ENCODE peak calls at places on chromosomes 7 and 10, in five cellular contexts. One of them, this sample, is unnamed.

GRCh38 chr10:3526721-3527120 is 258.3 kb downstream of the KLF6 start:
- DNase-seq in epithelial cell of esophagus: no peak
- DNase-seq in EL: peak
- DNase-seq in mesothelial cell of epicardium: no peak
- DNase-seq in activated T-cell treated with anti-CD3 and anti-CD28 coated beads, Interleukin-2, amount 50 U/mL, for 72 hours: no peak
- DNase-seq in this sample: no peak

GRCh38 chr10:77872151-77872946 is 54.2 kb downstream of the DLG5 start:
- DNase-seq in activated T-cell treated with anti-CD3 and anti-CD28 coated beads, Interleukin-2, amount 50 U/mL, for 72 hours: no peak
- DNase-seq in epithelial cell of esophagus: no peak
- DNase-seq in mesothelial cell of epicardium: no peak
- DNase-seq in EL: no peak
- DNase-seq in this sample: no peak

GRCh38 chr7:9502269-9502668 is 1068.9 kb downstream of the NXPH1 start:
- DNase-seq in mesothelial cell of epicardium: no peak
- DNase-seq in activated T-cell treated with anti-CD3 and anti-CD28 coated beads, Interleukin-2, amount 50 U/mL, for 72 hours: no peak
- DNase-seq in epithelial cell of esophagus: no peak
- DNase-seq in EL: no peak
- DNase-seq in this sample: no peak

GRCh38 chr10:97180367-97180763 is 5.4 kb downstream of the SLIT1 start:
- DNase-seq in activated T-cell treated with anti-CD3 and anti-CD28 coated beads, Interleukin-2, amount 50 U/mL, for 72 hours: no peak
- DNase-seq in mesothelial cell of epicardium: no peak
- DNase-seq in epithelial cell of esophagus: no peak
- DNase-seq in EL: no peak
- DNase-seq in this sample: no peak

GRCh38 chr7:151518781-151519044 is 982 bp downstream of the RHEB start:
- DNase-seq in mesothelial cell of epicardium: no peak
- DNase-seq in epithelial cell of esophagus: no peak
- DNase-seq in activated T-cell treated with anti-CD3 and anti-CD28 coated beads, Interleukin-2, amount 50 U/mL, for 72 hours: no peak
- DNase-seq in EL: no peak
- DNase-seq in this sample: no peak

GRCh38 chr7:2120841-2121830 is 111.6 kb downstream of the MAD1L1 start:
- DNase-seq in epithelial cell of esophagus: no peak
- DNase-seq in activated T-cell treated with anti-CD3 and anti-CD28 coated beads, Interleukin-2, amount 50 U/mL, for 72 hours: no peak
- DNase-seq in EL: no peak
- DNase-seq in mesothelial cell of epicardium: no peak
- DNase-seq in this sample: no peak

GRCh38 chr7:134804351-134804750 is 24.9 kb downstream of the CALD1 start:
- DNase-seq in epithelial cell of esophagus: no peak
- DNase-seq in activated T-cell treated with anti-CD3 and anti-CD28 coated beads, Interleukin-2, amount 50 U/mL, for 72 hours: no peak
- DNase-seq in mesothelial cell of epicardium: no peak
- DNase-seq in EL: peak
- DNase-seq in this sample: no peak

GRCh38 chr7:35518767-35519166 is 176.2 kb downstream of the HERPUD2 start:
- DNase-seq in EL: no peak
- DNase-seq in epithelial cell of esophagus: no peak
- DNase-seq in activated T-cell treated with anti-CD3 and anti-CD28 coated beads, Interleukin-2, amount 50 U/mL, for 72 hours: no peak
- DNase-seq in mesothelial cell of epicardium: no peak
- DNase-seq in this sample: no peak

GRCh38 chr10:21402606-21403083 is 122.8 kb downstream of the SKIDA1 start:
- DNase-seq in mesothelial cell of epicardium: no peak
- DNase-seq in EL: peak
- DNase-seq in epithelial cell of esophagus: peak
- DNase-seq in activated T-cell treated with anti-CD3 and anti-CD28 coated beads, Interleukin-2, amount 50 U/mL, for 72 hours: no peak
- DNase-seq in this sample: no peak

GRCh38 chr7:19871102-19871501 is 97.7 kb upstream of the TMEM196 start:
- DNase-seq in mesothelial cell of epicardium: no peak
- DNase-seq in epithelial cell of esophagus: no peak
- DNase-seq in activated T-cell treated with anti-CD3 and anti-CD28 coated beads, Interleukin-2, amount 50 U/mL, for 72 hours: no peak
- DNase-seq in EL: no peak
- DNase-seq in this sample: no peak

GRCh38 chr7:9231683-9232082 is 798.3 kb downstream of the NXPH1 start:
- DNase-seq in activated T-cell treated with anti-CD3 and anti-CD28 coated beads, Interleukin-2, amount 50 U/mL, for 72 hours: no peak
- DNase-seq in EL: no peak
- DNase-seq in epithelial cell of esophagus: no peak
- DNase-seq in mesothelial cell of epicardium: no peak
- DNase-seq in this sample: no peak

GRCh38 chr7:90709501-90710465 is 113.7 kb downstream of the CDK14 start:
- DNase-seq in epithelial cell of esophagus: peak
- DNase-seq in EL: peak
- DNase-seq in mesothelial cell of epicardium: no peak
- DNase-seq in activated T-cell treated with anti-CD3 and anti-CD28 coated beads, Interleukin-2, amount 50 U/mL, for 72 hours: no peak
- DNase-seq in this sample: no peak

GRCh38 chr10:29431711-29432110 is 142.8 kb downstream of the LYZL1 start:
- DNase-seq in activated T-cell treated with anti-CD3 and anti-CD28 coated beads, Interleukin-2, amount 50 U/mL, for 72 hours: no peak
- DNase-seq in epithelial cell of esophagus: no peak
- DNase-seq in EL: no peak
- DNase-seq in mesothelial cell of epicardium: no peak
- DNase-seq in this sample: no peak

GRCh38 chr7:18521945-18522566 is 26.5 kb downstream of the HDAC9 start:
- DNase-seq in EL: no peak
- DNase-seq in mesothelial cell of epicardium: no peak
- DNase-seq in activated T-cell treated with anti-CD3 and anti-CD28 coated beads, Interleukin-2, amount 50 U/mL, for 72 hours: no peak
- DNase-seq in epithelial cell of esophagus: no peak
- DNase-seq in this sample: no peak

GRCh38 chr10:67599597-67599996 is 96.4 kb downstream of the CTNNA3 start:
- DNase-seq in epithelial cell of esophagus: no peak
- DNase-seq in EL: no peak
- DNase-seq in activated T-cell treated with anti-CD3 and anti-CD28 coated beads, Interleukin-2, amount 50 U/mL, for 72 hours: no peak
- DNase-seq in mesothelial cell of epicardium: no peak
- DNase-seq in this sample: no peak

GRCh38 chr7:158125721-158126120 is 461.9 kb downstream of the PTPRN2 start:
- DNase-seq in activated T-cell treated with anti-CD3 and anti-CD28 coated beads, Interleukin-2, amount 50 U/mL, for 72 hours: no peak
- DNase-seq in EL: no peak
- DNase-seq in mesothelial cell of epicardium: no peak
- DNase-seq in epithelial cell of esophagus: no peak
- DNase-seq in this sample: no peak

GRCh38 chr7:229184-229964 is 37.0 kb downstream of the FAM20C start:
- DNase-seq in activated T-cell treated with anti-CD3 and anti-CD28 coated beads, Interleukin-2, amount 50 U/mL, for 72 hours: no peak
- DNase-seq in mesothelial cell of epicardium: no peak
- DNase-seq in epithelial cell of esophagus: no peak
- DNase-seq in EL: peak
- DNase-seq in this sample: no peak

GRCh38 chr10:10923029-10923668 is 94.5 kb upstream of the CELF2 start:
- DNase-seq in epithelial cell of esophagus: no peak
- DNase-seq in EL: no peak
- DNase-seq in activated T-cell treated with anti-CD3 and anti-CD28 coated beads, Interleukin-2, amount 50 U/mL, for 72 hours: no peak
- DNase-seq in mesothelial cell of epicardium: no peak
- DNase-seq in this sample: no peak

GRCh38 chr7:108348913-108349312 is 107.3 kb downstream of the NRCAM start:
- DNase-seq in EL: peak
- DNase-seq in mesothelial cell of epicardium: no peak
- DNase-seq in epithelial cell of esophagus: peak
- DNase-seq in activated T-cell treated with anti-CD3 and anti-CD28 coated beads, Interleukin-2, amount 50 U/mL, for 72 hours: no peak
- DNase-seq in this sample: no peak

GRCh38 chr7:70647801-70648491 is 484.0 kb upstream of the GALNT17 start:
- DNase-seq in activated T-cell treated with anti-CD3 and anti-CD28 coated beads, Interleukin-2, amount 50 U/mL, for 72 hours: peak
- DNase-seq in epithelial cell of esophagus: peak
- DNase-seq in mesothelial cell of epicardium: no peak
- DNase-seq in EL: peak
- DNase-seq in this sample: no peak

GRCh38 chr7:124722292-124722691 is 43.3 kb downstream of the GPR37 start:
- DNase-seq in mesothelial cell of epicardium: no peak
- DNase-seq in epithelial cell of esophagus: no peak
- DNase-seq in activated T-cell treated with anti-CD3 and anti-CD28 coated beads, Interleukin-2, amount 50 U/mL, for 72 hours: no peak
- DNase-seq in EL: peak
- DNase-seq in this sample: no peak

GRCh38 chr7:135962802-135963201 is 14.4 kb downstream of the MTPN start:
- DNase-seq in activated T-cell treated with anti-CD3 and anti-CD28 coated beads, Interleukin-2, amount 50 U/mL, for 72 hours: no peak
- DNase-seq in epithelial cell of esophagus: no peak
- DNase-seq in mesothelial cell of epicardium: no peak
- DNase-seq in EL: no peak
- DNase-seq in this sample: no peak

GRCh38 chr7:139591550-139592195 is 68.2 kb downstream of the CLEC2L start:
- DNase-seq in mesothelial cell of epicardium: no peak
- DNase-seq in activated T-cell treated with anti-CD3 and anti-CD28 coated beads, Interleukin-2, amount 50 U/mL, for 72 hours: no peak
- DNase-seq in epithelial cell of esophagus: no peak
- DNase-seq in EL: no peak
- DNase-seq in this sample: no peak

This sample was measured in H1.